ENCODE peak calls at places on chromosomes 5 and 9, in ten cellular contexts. F, O, E, N, U, P, X, R, M and C are unnamed samples.

GRCh38 chr5:96714450-96714849 is 52.3 kb downstream of the CAST start:
- DNase-seq in F (no peak), O (no peak), E (no peak), N (no peak), U (no peak), P (no peak), X (no peak), R (no peak), M (peak), C (no peak)

GRCh38 chr9:73847536-73847935 is 649.6 kb upstream of the RORB start:
- DNase-seq in F (no peak), O (no peak), E (no peak), N (no peak), U (no peak), P (no peak), X (no peak), R (no peak), M (no peak), C (no peak)

GRCh38 chr5:82023530-82024095 is 51.8 kb downstream of the ATG10 start:
- DNase-seq in F (no peak), O (no peak), E (no peak), N (peak), U (no peak), P (no peak), X (no peak), R (no peak), M (no peak), C (no peak)

GRCh38 chr5:133383580-133383939 is 228.8 kb downstream of the FSTL4 start:
- DNase-seq in F (no peak), O (no peak), E (peak), N (no peak), U (no peak), P (no peak), X (no peak), R (no peak), M (no peak), C (no peak)

GRCh38 chr9:112361602-112362001 is 18.3 kb upstream of the HSDL2 start:
- DNase-seq in F (no peak), O (no peak), E (no peak), N (no peak), U (peak), P (no peak), X (no peak), R (peak), M (peak), C (no peak)

GRCh38 chr5:172403191-172403794 is 51.0 kb downstream of the SH3PXD2B start:
- DNase-seq in F (peak), O (peak), E (peak), N (peak), U (no peak), P (no peak), X (no peak), R (no peak), M (no peak), C (peak)

GRCh38 chr9:87179556-87180340 is 232.4 kb upstream of the GAS1 start:
- DNase-seq in F (no peak), O (no peak), E (no peak), N (peak), U (no peak), P (no peak), X (no peak), R (no peak), M (no peak), C (no peak)

GRCh38 chr5:54743581-54743980 is 226.0 kb downstream of the SNX18 start:
- DNase-seq in F (no peak), O (no peak), E (no peak), N (no peak), U (no peak), P (no peak), X (no peak), R (no peak), M (no peak), C (no peak)

GRCh38 chr9:110031511-110032173 is 176.3 kb downstream of the C9orf152 start:
- DNase-seq in F (no peak), O (peak), E (no peak), N (peak), U (no peak), P (no peak), X (no peak), R (peak), M (peak), C (no peak)

GRCh38 chr9:23160952-23161469 is 665.0 kb downstream of the ELAVL2 start:
- DNase-seq in F (peak), O (no peak), E (no peak), N (no peak), U (no peak), P (no peak), X (no peak), R (no peak), M (no peak), C (no peak)

GRCh38 chr5:133371371-133372155 is 240.8 kb downstream of the FSTL4 start:
- DNase-seq in F (no peak), O (no peak), E (peak), N (no peak), U (no peak), P (no peak), X (no peak), R (peak), M (no peak), C (no peak)

GRCh38 chr9:123131258-123131657 is 97.8 kb downstream of the GPR21 start:
- DNase-seq in F (no peak), O (no peak), E (no peak), N (peak), U (no peak), P (no peak), X (no peak), R (peak), M (peak), C (no peak)

GRCh38 chr5:119036101-119036762 is 34.7 kb upstream of the DMXL1 start:
- DNase-seq in F (no peak), O (peak), E (no peak), N (peak), U (no peak), P (no peak), X (no peak), R (peak), M (peak), C (no peak)

GRCh38 chr9:124697326-124698200 is 73.5 kb downstream of the NR6A1 start:
- DNase-seq in F (no peak), O (no peak), E (no peak), N (peak), U (no peak), P (no peak), X (no peak), R (peak), M (peak), C (no peak)

GRCh38 chr9:107249131-107249533 is 33.9 kb upstream of the RAD23B start:
- DNase-seq in F (no peak), O (peak), E (no peak), N (peak), U (no peak), P (no peak), X (no peak), R (no peak), M (peak), C (no peak)